ENCODE peak calls at places on chromosomes 4 and X, in four cellular contexts. One of them, this sample, is unnamed.

GRCh38 chr4:173231916-173232315 is 63.3 kb downstream of the GALNT7 start:
- DNase-seq in heart right ventricle: no peak
- DNase-seq in HFF-Myc: no peak
- DNase-seq in tibial nerve: no peak
- DNase-seq in this sample: no peak

GRCh38 chr4:67885727-67886126 is 1.9 kb upstream of the TMPRSS11D start:
- DNase-seq in HFF-Myc: peak; percentile 70
- DNase-seq in heart right ventricle: no peak
- DNase-seq in tibial nerve: no peak
- DNase-seq in this sample: no peak

GRCh38 chrX:45164021-45164621 is 36.6 kb downstream of the DIPK2B start:
- DNase-seq in tibial nerve: no peak
- DNase-seq in heart right ventricle: peak; percentile 26
- DNase-seq in HFF-Myc: no peak
- DNase-seq in this sample: no peak

GRCh38 chrX:48910926-48911406 is 480 bp downstream of the SLC35A2 start:
- DNase-seq in heart right ventricle: no peak
- DNase-seq in HFF-Myc: no peak
- DNase-seq in tibial nerve: no peak
- DNase-seq in this sample: no peak

GRCh38 chrX:98627645-98628044 is 1743.9 kb downstream of the RPA4 start:
- DNase-seq in heart right ventricle: no peak
- DNase-seq in tibial nerve: no peak
- DNase-seq in HFF-Myc: no peak
- DNase-seq in this sample: no peak

GRCh38 chr4:53782468-53782865 is 191.2 kb upstream of the LNX1 start:
- DNase-seq in heart right ventricle: no peak
- DNase-seq in HFF-Myc: no peak
- DNase-seq in tibial nerve: no peak
- DNase-seq in this sample: no peak

GRCh38 chrX:38999967-39000745 is 198.9 kb downstream of the MID1IP1 start:
- DNase-seq in heart right ventricle: no peak
- DNase-seq in HFF-Myc: peak; percentile 77
- DNase-seq in tibial nerve: no peak
- DNase-seq in this sample: no peak

GRCh38 chr4:9989918-9990635 is 31.2 kb downstream of the SLC2A9 start:
- DNase-seq in tibial nerve: no peak
- DNase-seq in heart right ventricle: peak; percentile 55
- DNase-seq in HFF-Myc: no peak
- DNase-seq in this sample: no peak

GRCh38 chr4:121330180-121330665 is 50.6 kb downstream of the QRFPR start:
- DNase-seq in tibial nerve: no peak
- DNase-seq in HFF-Myc: no peak
- DNase-seq in heart right ventricle: no peak
- DNase-seq in this sample: no peak

GRCh38 chr4:144787365-144788263 is 141.7 kb downstream of the HHIP start:
- DNase-seq in HFF-Myc: peak; percentile 14
- DNase-seq in heart right ventricle: no peak
- DNase-seq in tibial nerve: no peak
- DNase-seq in this sample: peak; percentile 26

GRCh38 chr4:7831330-7831729 is 108.3 kb downstream of the AFAP1 start:
- DNase-seq in tibial nerve: no peak
- DNase-seq in heart right ventricle: no peak
- DNase-seq in HFF-Myc: peak; percentile 74
- DNase-seq in this sample: peak; percentile 29

GRCh38 chrX:11531226-11531625 is 134.5 kb downstream of the ARHGAP6 start:
- DNase-seq in tibial nerve: no peak
- DNase-seq in HFF-Myc: no peak
- DNase-seq in heart right ventricle: no peak
- DNase-seq in this sample: no peak

GRCh38 chr4:82423245-82424054 is 6.8 kb downstream of the HNRNPDL start:
- DNase-seq in tibial nerve: no peak
- DNase-seq in heart right ventricle: no peak
- DNase-seq in HFF-Myc: no peak
- DNase-seq in this sample: no peak

GRCh38 chrX:136425996-136426395 is 61.8 kb upstream of the BRS3 start:
- DNase-seq in heart right ventricle: no peak
- DNase-seq in HFF-Myc: no peak
- DNase-seq in tibial nerve: no peak
- DNase-seq in this sample: no peak

GRCh38 chrX:38805294-38806053 is 4.2 kb downstream of the MID1IP1 start:
- DNase-seq in HFF-Myc: no peak
- DNase-seq in tibial nerve: peak; percentile 44
- DNase-seq in heart right ventricle: peak; percentile 68
- DNase-seq in this sample: peak; percentile 24

GRCh38 chr4:38868055-38868965 is 704 bp downstream of the FAM114A1 start:
- DNase-seq in heart right ventricle: peak; percentile 57
- DNase-seq in tibial nerve: peak; percentile 21
- DNase-seq in HFF-Myc: no peak
- DNase-seq in this sample: no peak

GRCh38 chr4:89336818-89337395 is 29.3 kb upstream of the GPRIN3 start:
- DNase-seq in HFF-Myc: no peak
- DNase-seq in tibial nerve: no peak
- DNase-seq in heart right ventricle: no peak
- DNase-seq in this sample: no peak

GRCh38 chr4:3816983-3817382 is 50.8 kb downstream of the ADRA2C start:
- DNase-seq in tibial nerve: no peak
- DNase-seq in HFF-Myc: no peak
- DNase-seq in heart right ventricle: no peak
- DNase-seq in this sample: no peak

DNA sequence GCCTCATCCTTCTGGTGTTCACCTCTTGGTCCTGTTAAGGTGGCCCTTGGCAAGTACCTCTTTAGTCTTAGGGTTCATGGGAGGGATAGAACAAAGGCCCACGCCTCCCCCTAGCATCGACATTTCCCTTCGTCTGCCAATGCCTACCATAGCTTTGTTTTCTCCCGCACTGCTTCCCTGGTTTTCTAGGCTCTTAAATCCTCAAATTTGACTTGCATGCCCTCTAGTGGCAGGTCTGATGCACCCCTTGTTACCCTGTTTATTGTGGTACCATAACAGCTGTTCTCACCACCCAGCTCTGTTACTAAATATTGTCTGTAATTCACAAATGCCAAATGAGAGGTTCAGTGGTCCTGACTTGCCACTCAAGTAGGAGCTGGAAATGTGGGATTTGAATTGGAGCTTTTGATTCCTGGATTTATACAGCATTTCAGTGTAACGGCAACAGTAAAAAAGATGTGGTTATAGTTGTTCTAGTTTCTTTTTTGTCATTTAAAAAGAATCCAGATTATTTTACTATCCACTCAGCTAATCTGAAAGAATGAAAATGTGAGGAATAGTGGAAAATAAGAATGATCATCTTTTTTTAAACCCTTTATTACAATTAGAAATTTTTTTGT is 100.1 kb downstream of the REPS2 start:
- DNase-seq in tibial nerve: peak; percentile 18
- DNase-seq in heart right ventricle: no peak
- DNase-seq in HFF-Myc: no peak
- DNase-seq in this sample: peak; percentile 43
- TF ChIP-seq CTCF in tibial nerve: peak; percentile 64
- TF ChIP-seq CTCF in heart right ventricle: peak; percentile 68
- TF ChIP-seq CTCF in HFF-Myc: peak; percentile 67
- TF ChIP-seq CTCF in this sample: peak; percentile 68

GRCh38 chr4:188719794-188720193 is 580.6 kb downstream of the TRIML1 start:
- DNase-seq in heart right ventricle: no peak
- DNase-seq in tibial nerve: no peak
- DNase-seq in HFF-Myc: no peak
- DNase-seq in this sample: no peak
- TF ChIP-seq CTCF in heart right ventricle: no peak
- TF ChIP-seq CTCF in tibial nerve: no peak
- TF ChIP-seq CTCF in HFF-Myc: peak; percentile 15
- TF ChIP-seq CTCF in this sample: no peak

DNA sequence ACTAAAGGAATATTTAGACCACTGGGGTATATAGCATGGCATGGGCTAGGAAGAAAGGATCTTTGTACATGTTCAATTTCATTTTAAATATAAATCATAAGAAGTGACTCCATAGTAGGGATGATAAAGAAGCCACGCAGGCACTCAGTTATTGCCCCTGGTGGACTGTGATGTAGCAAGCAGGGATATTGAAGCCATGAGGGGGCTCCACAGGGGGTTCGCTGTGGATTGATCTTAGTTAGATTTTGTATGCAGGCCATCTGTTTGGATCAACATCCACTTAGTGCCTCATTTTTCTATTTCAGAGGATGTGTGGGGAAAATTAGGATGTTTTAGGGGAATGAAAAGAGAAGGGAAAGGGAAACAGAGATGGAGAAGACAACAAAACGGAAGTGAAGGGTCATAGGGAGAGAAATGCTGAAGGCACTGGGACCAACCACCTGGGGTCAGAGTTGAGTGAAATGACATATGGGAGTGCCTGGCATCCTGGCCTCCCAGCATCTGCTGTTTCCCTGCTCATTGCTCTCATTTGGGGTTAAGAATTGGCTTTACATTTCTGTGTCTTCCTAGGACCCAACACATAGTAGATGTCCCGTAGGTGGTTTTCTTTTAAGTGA is 11.2 kb upstream of the FREM3 start:
- DNase-seq in HFF-Myc: no peak
- DNase-seq in tibial nerve: no peak
- DNase-seq in heart right ventricle: no peak
- DNase-seq in this sample: no peak
- TF ChIP-seq CTCF in HFF-Myc: no peak
- TF ChIP-seq CTCF in tibial nerve: no peak
- TF ChIP-seq CTCF in heart right ventricle: no peak
- TF ChIP-seq CTCF in this sample: no peak

DNA sequence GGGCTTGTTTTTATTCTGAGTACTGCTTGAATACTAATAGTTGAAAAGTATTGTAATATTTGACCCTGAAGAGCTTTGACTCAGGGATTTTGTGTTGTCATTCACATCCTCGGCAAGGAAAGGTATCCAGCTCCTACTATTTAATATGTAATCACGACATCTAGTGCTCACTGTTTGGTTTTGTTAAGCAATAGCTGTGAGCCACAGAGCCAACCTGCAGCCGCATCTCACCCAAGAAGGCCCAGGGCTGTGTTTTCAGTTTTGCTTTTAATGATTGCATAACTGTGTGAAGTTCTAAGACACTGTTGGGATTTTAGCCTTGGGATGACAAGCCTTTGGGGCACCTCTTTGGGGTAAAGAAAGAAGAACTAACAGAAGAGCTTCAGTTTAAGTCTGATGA is 158.0 kb downstream of the RELL1 start:
- DNase-seq in HFF-Myc: no peak
- DNase-seq in tibial nerve: no peak
- DNase-seq in heart right ventricle: no peak
- DNase-seq in this sample: no peak
- TF ChIP-seq CTCF in HFF-Myc: no peak
- TF ChIP-seq CTCF in tibial nerve: no peak
- TF ChIP-seq CTCF in heart right ventricle: no peak
- TF ChIP-seq CTCF in this sample: no peak

GRCh38 chr4:73922766-73923630 is 53.8 kb downstream of the CXCL1 start:
- DNase-seq in HFF-Myc: no peak
- DNase-seq in tibial nerve: no peak
- DNase-seq in heart right ventricle: no peak
- DNase-seq in this sample: no peak
- TF ChIP-seq CTCF in HFF-Myc: peak; percentile 27
- TF ChIP-seq CTCF in tibial nerve: peak; percentile 40
- TF ChIP-seq CTCF in heart right ventricle: peak; percentile 31
- TF ChIP-seq CTCF in this sample: no peak